ENCODE peak calls at places on chromosomes 3 and 15, in eight cellular contexts. One of them, this sample, is unnamed.

GRCh38 chr3:182484184-182484583 is 309.1 kb upstream of the ATP11B start:
- DNase-seq in stimulated activated CD8-positive, alpha-beta memory T cell treated with anti-CD3 and anti-CD28 coated beads, Interleukin-2, amount 100 ng/mL, for 1 hour: no peak
- DNase-seq in hepatocyte: no peak
- DNase-seq in Kasumi-1: no peak
- DNase-seq in stimulated activated CD4-positive, alpha-beta T cell treated with anti-CD3 and anti-CD28 coated beads, Interleukin-1b, Interleukin-23, amount 100 ng/mL, for 4 hours: no peak
- DNase-seq in T-helper 2 cell: no peak
- DNase-seq in AML-193: no peak
- DNase-seq in LHCN-M2: no peak
- DNase-seq in this sample: no peak

GRCh38 chr3:194537732-194538247 is 51.0 kb upstream of the ATP13A3 start:
- DNase-seq in AML-193: no peak
- DNase-seq in stimulated activated CD4-positive, alpha-beta T cell treated with anti-CD3 and anti-CD28 coated beads, Interleukin-1b, Interleukin-23, amount 100 ng/mL, for 4 hours: no peak
- DNase-seq in Kasumi-1: no peak
- DNase-seq in stimulated activated CD8-positive, alpha-beta memory T cell treated with anti-CD3 and anti-CD28 coated beads, Interleukin-2, amount 100 ng/mL, for 1 hour: no peak
- DNase-seq in LHCN-M2: peak
- DNase-seq in hepatocyte: no peak
- DNase-seq in T-helper 2 cell: no peak
- DNase-seq in this sample: no peak

GRCh38 chr3:56251343-56251945 is 216.8 kb downstream of the ERC2 start:
- DNase-seq in T-helper 2 cell: no peak
- DNase-seq in AML-193: peak
- DNase-seq in stimulated activated CD4-positive, alpha-beta T cell treated with anti-CD3 and anti-CD28 coated beads, Interleukin-1b, Interleukin-23, amount 100 ng/mL, for 4 hours: no peak
- DNase-seq in Kasumi-1: peak
- DNase-seq in stimulated activated CD8-positive, alpha-beta memory T cell treated with anti-CD3 and anti-CD28 coated beads, Interleukin-2, amount 100 ng/mL, for 1 hour: no peak
- DNase-seq in LHCN-M2: peak
- DNase-seq in hepatocyte: peak
- DNase-seq in this sample: peak

GRCh38 chr3:157859541-157859940 is 246.7 kb downstream of the SHOX2 start:
- DNase-seq in LHCN-M2: no peak
- DNase-seq in stimulated activated CD4-positive, alpha-beta T cell treated with anti-CD3 and anti-CD28 coated beads, Interleukin-1b, Interleukin-23, amount 100 ng/mL, for 4 hours: no peak
- DNase-seq in Kasumi-1: no peak
- DNase-seq in hepatocyte: no peak
- DNase-seq in T-helper 2 cell: no peak
- DNase-seq in AML-193: no peak
- DNase-seq in stimulated activated CD8-positive, alpha-beta memory T cell treated with anti-CD3 and anti-CD28 coated beads, Interleukin-2, amount 100 ng/mL, for 1 hour: no peak
- DNase-seq in this sample: no peak

GRCh38 chr15:34987182-34987488 is 952 bp downstream of the ZNF770 start:
- DNase-seq in hepatocyte: peak
- DNase-seq in LHCN-M2: no peak
- DNase-seq in stimulated activated CD4-positive, alpha-beta T cell treated with anti-CD3 and anti-CD28 coated beads, Interleukin-1b, Interleukin-23, amount 100 ng/mL, for 4 hours: no peak
- DNase-seq in Kasumi-1: no peak
- DNase-seq in T-helper 2 cell: no peak
- DNase-seq in AML-193: no peak
- DNase-seq in stimulated activated CD8-positive, alpha-beta memory T cell treated with anti-CD3 and anti-CD28 coated beads, Interleukin-2, amount 100 ng/mL, for 1 hour: no peak
- DNase-seq in this sample: no peak

GRCh38 chr3:51860703-51861665 is at the start of gene IQCF2:
- DNase-seq in AML-193: no peak
- DNase-seq in stimulated activated CD4-positive, alpha-beta T cell treated with anti-CD3 and anti-CD28 coated beads, Interleukin-1b, Interleukin-23, amount 100 ng/mL, for 4 hours: no peak
- DNase-seq in Kasumi-1: no peak
- DNase-seq in LHCN-M2: no peak
- DNase-seq in T-helper 2 cell: no peak
- DNase-seq in hepatocyte: no peak
- DNase-seq in stimulated activated CD8-positive, alpha-beta memory T cell treated with anti-CD3 and anti-CD28 coated beads, Interleukin-2, amount 100 ng/mL, for 1 hour: no peak
- DNase-seq in this sample: peak

GRCh38 chr3:127544151-127544805 is 46.3 kb downstream of the TPRA1 start:
- DNase-seq in stimulated activated CD8-positive, alpha-beta memory T cell treated with anti-CD3 and anti-CD28 coated beads, Interleukin-2, amount 100 ng/mL, for 1 hour: peak
- DNase-seq in T-helper 2 cell: peak
- DNase-seq in hepatocyte: peak
- DNase-seq in AML-193: peak
- DNase-seq in stimulated activated CD4-positive, alpha-beta T cell treated with anti-CD3 and anti-CD28 coated beads, Interleukin-1b, Interleukin-23, amount 100 ng/mL, for 4 hours: peak
- DNase-seq in LHCN-M2: peak
- DNase-seq in Kasumi-1: peak
- DNase-seq in this sample: peak

GRCh38 chr3:48194446-48195071 is 6.3 kb upstream of the CDC25A start:
- DNase-seq in stimulated activated CD8-positive, alpha-beta memory T cell treated with anti-CD3 and anti-CD28 coated beads, Interleukin-2, amount 100 ng/mL, for 1 hour: no peak
- DNase-seq in AML-193: peak
- DNase-seq in LHCN-M2: peak
- DNase-seq in T-helper 2 cell: no peak
- DNase-seq in hepatocyte: peak
- DNase-seq in stimulated activated CD4-positive, alpha-beta T cell treated with anti-CD3 and anti-CD28 coated beads, Interleukin-1b, Interleukin-23, amount 100 ng/mL, for 4 hours: no peak
- DNase-seq in Kasumi-1: peak
- DNase-seq in this sample: peak

GRCh38 chr3:166531730-166532129 is 694.5 kb upstream of the BCHE start:
- DNase-seq in Kasumi-1: no peak
- DNase-seq in LHCN-M2: no peak
- DNase-seq in AML-193: no peak
- DNase-seq in T-helper 2 cell: no peak
- DNase-seq in stimulated activated CD4-positive, alpha-beta T cell treated with anti-CD3 and anti-CD28 coated beads, Interleukin-1b, Interleukin-23, amount 100 ng/mL, for 4 hours: no peak
- DNase-seq in hepatocyte: no peak
- DNase-seq in stimulated activated CD8-positive, alpha-beta memory T cell treated with anti-CD3 and anti-CD28 coated beads, Interleukin-2, amount 100 ng/mL, for 1 hour: no peak
- DNase-seq in this sample: no peak

GRCh38 chr3:144264350-144264749 is 292.7 kb downstream of the DIPK2A start:
- DNase-seq in stimulated activated CD4-positive, alpha-beta T cell treated with anti-CD3 and anti-CD28 coated beads, Interleukin-1b, Interleukin-23, amount 100 ng/mL, for 4 hours: no peak
- DNase-seq in AML-193: no peak
- DNase-seq in Kasumi-1: no peak
- DNase-seq in T-helper 2 cell: no peak
- DNase-seq in LHCN-M2: no peak
- DNase-seq in stimulated activated CD8-positive, alpha-beta memory T cell treated with anti-CD3 and anti-CD28 coated beads, Interleukin-2, amount 100 ng/mL, for 1 hour: no peak
- DNase-seq in hepatocyte: no peak
- DNase-seq in this sample: no peak

GRCh38 chr3:48372377-48372770 is 355 bp downstream of the FBXW12 start:
- DNase-seq in T-helper 2 cell: no peak
- DNase-seq in Kasumi-1: no peak
- DNase-seq in stimulated activated CD8-positive, alpha-beta memory T cell treated with anti-CD3 and anti-CD28 coated beads, Interleukin-2, amount 100 ng/mL, for 1 hour: no peak
- DNase-seq in hepatocyte: no peak
- DNase-seq in AML-193: no peak
- DNase-seq in stimulated activated CD4-positive, alpha-beta T cell treated with anti-CD3 and anti-CD28 coated beads, Interleukin-1b, Interleukin-23, amount 100 ng/mL, for 4 hours: no peak
- DNase-seq in LHCN-M2: no peak
- DNase-seq in this sample: no peak

GRCh38 chr15:45183001-45183400 is 4.8 kb downstream of the SHF start:
- DNase-seq in stimulated activated CD8-positive, alpha-beta memory T cell treated with anti-CD3 and anti-CD28 coated beads, Interleukin-2, amount 100 ng/mL, for 1 hour: no peak
- DNase-seq in LHCN-M2: no peak
- DNase-seq in stimulated activated CD4-positive, alpha-beta T cell treated with anti-CD3 and anti-CD28 coated beads, Interleukin-1b, Interleukin-23, amount 100 ng/mL, for 4 hours: no peak
- DNase-seq in AML-193: no peak
- DNase-seq in Kasumi-1: no peak
- DNase-seq in T-helper 2 cell: no peak
- DNase-seq in hepatocyte: no peak
- DNase-seq in this sample: no peak

GRCh38 chr3:134299185-134299887 is 48.7 kb upstream of the RYK start:
- DNase-seq in AML-193: peak
- DNase-seq in stimulated activated CD4-positive, alpha-beta T cell treated with anti-CD3 and anti-CD28 coated beads, Interleukin-1b, Interleukin-23, amount 100 ng/mL, for 4 hours: no peak
- DNase-seq in LHCN-M2: peak
- DNase-seq in T-helper 2 cell: no peak
- DNase-seq in Kasumi-1: peak
- DNase-seq in hepatocyte: peak
- DNase-seq in stimulated activated CD8-positive, alpha-beta memory T cell treated with anti-CD3 and anti-CD28 coated beads, Interleukin-2, amount 100 ng/mL, for 1 hour: no peak
- DNase-seq in this sample: no peak

GRCh38 chr3:61702453-61702852 is 141.1 kb downstream of the PTPRG start:
- DNase-seq in AML-193: no peak
- DNase-seq in Kasumi-1: no peak
- DNase-seq in stimulated activated CD8-positive, alpha-beta memory T cell treated with anti-CD3 and anti-CD28 coated beads, Interleukin-2, amount 100 ng/mL, for 1 hour: no peak
- DNase-seq in hepatocyte: no peak
- DNase-seq in LHCN-M2: no peak
- DNase-seq in T-helper 2 cell: no peak
- DNase-seq in stimulated activated CD4-positive, alpha-beta T cell treated with anti-CD3 and anti-CD28 coated beads, Interleukin-1b, Interleukin-23, amount 100 ng/mL, for 4 hours: no peak
- DNase-seq in this sample: no peak

GRCh38 chr3:195116393-195117185 is 154.4 kb downstream of the XXYLT1 start:
- DNase-seq in AML-193: no peak
- DNase-seq in stimulated activated CD4-positive, alpha-beta T cell treated with anti-CD3 and anti-CD28 coated beads, Interleukin-1b, Interleukin-23, amount 100 ng/mL, for 4 hours: no peak
- DNase-seq in LHCN-M2: no peak
- DNase-seq in stimulated activated CD8-positive, alpha-beta memory T cell treated with anti-CD3 and anti-CD28 coated beads, Interleukin-2, amount 100 ng/mL, for 1 hour: no peak
- DNase-seq in T-helper 2 cell: no peak
- DNase-seq in hepatocyte: no peak
- DNase-seq in Kasumi-1: no peak
- DNase-seq in this sample: no peak

GRCh38 chr3:53550005-53550620 is 55.7 kb downstream of the CACNA1D start:
- DNase-seq in AML-193: no peak
- DNase-seq in stimulated activated CD4-positive, alpha-beta T cell treated with anti-CD3 and anti-CD28 coated beads, Interleukin-1b, Interleukin-23, amount 100 ng/mL, for 4 hours: no peak
- DNase-seq in Kasumi-1: no peak
- DNase-seq in T-helper 2 cell: no peak
- DNase-seq in hepatocyte: no peak
- DNase-seq in LHCN-M2: no peak
- DNase-seq in stimulated activated CD8-positive, alpha-beta memory T cell treated with anti-CD3 and anti-CD28 coated beads, Interleukin-2, amount 100 ng/mL, for 1 hour: no peak
- DNase-seq in this sample: no peak

GRCh38 chr3:143302638-143303171 is 183.1 kb downstream of the CHST2 start:
- DNase-seq in T-helper 2 cell: no peak
- DNase-seq in stimulated activated CD8-positive, alpha-beta memory T cell treated with anti-CD3 and anti-CD28 coated beads, Interleukin-2, amount 100 ng/mL, for 1 hour: no peak
- DNase-seq in hepatocyte: peak
- DNase-seq in AML-193: no peak
- DNase-seq in Kasumi-1: peak
- DNase-seq in stimulated activated CD4-positive, alpha-beta T cell treated with anti-CD3 and anti-CD28 coated beads, Interleukin-1b, Interleukin-23, amount 100 ng/mL, for 4 hours: no peak
- DNase-seq in LHCN-M2: peak
- DNase-seq in this sample: no peak

GRCh38 chr3:3368336-3368735 is 188.8 kb upstream of the CRBN start:
- DNase-seq in stimulated activated CD4-positive, alpha-beta T cell treated with anti-CD3 and anti-CD28 coated beads, Interleukin-1b, Interleukin-23, amount 100 ng/mL, for 4 hours: no peak
- DNase-seq in AML-193: no peak
- DNase-seq in T-helper 2 cell: no peak
- DNase-seq in Kasumi-1: no peak
- DNase-seq in LHCN-M2: no peak
- DNase-seq in stimulated activated CD8-positive, alpha-beta memory T cell treated with anti-CD3 and anti-CD28 coated beads, Interleukin-2, amount 100 ng/mL, for 1 hour: no peak
- DNase-seq in hepatocyte: no peak
- DNase-seq in this sample: no peak

GRCh38 chr15:37028609-37029287 is 71.6 kb downstream of the MEIS2 start:
- DNase-seq in stimulated activated CD4-positive, alpha-beta T cell treated with anti-CD3 and anti-CD28 coated beads, Interleukin-1b, Interleukin-23, amount 100 ng/mL, for 4 hours: no peak
- DNase-seq in hepatocyte: no peak
- DNase-seq in LHCN-M2: no peak
- DNase-seq in T-helper 2 cell: no peak
- DNase-seq in stimulated activated CD8-positive, alpha-beta memory T cell treated with anti-CD3 and anti-CD28 coated beads, Interleukin-2, amount 100 ng/mL, for 1 hour: no peak
- DNase-seq in AML-193: no peak
- DNase-seq in Kasumi-1: no peak
- DNase-seq in this sample: no peak

GRCh38 chr15:74821091-74821789 is 5.2 kb upstream of the CPLX3 start:
- DNase-seq in T-helper 2 cell: no peak
- DNase-seq in stimulated activated CD8-positive, alpha-beta memory T cell treated with anti-CD3 and anti-CD28 coated beads, Interleukin-2, amount 100 ng/mL, for 1 hour: no peak
- DNase-seq in Kasumi-1: no peak
- DNase-seq in AML-193: no peak
- DNase-seq in LHCN-M2: no peak
- DNase-seq in stimulated activated CD4-positive, alpha-beta T cell treated with anti-CD3 and anti-CD28 coated beads, Interleukin-1b, Interleukin-23, amount 100 ng/mL, for 4 hours: no peak
- DNase-seq in hepatocyte: no peak
- DNase-seq in this sample: peak

GRCh38 chr15:94930945-94931344 is 699.6 kb downstream of the MCTP2 start:
- DNase-seq in hepatocyte: no peak
- DNase-seq in stimulated activated CD8-positive, alpha-beta memory T cell treated with anti-CD3 and anti-CD28 coated beads, Interleukin-2, amount 100 ng/mL, for 1 hour: no peak
- DNase-seq in AML-193: no peak
- DNase-seq in stimulated activated CD4-positive, alpha-beta T cell treated with anti-CD3 and anti-CD28 coated beads, Interleukin-1b, Interleukin-23, amount 100 ng/mL, for 4 hours: no peak
- DNase-seq in LHCN-M2: no peak
- DNase-seq in Kasumi-1: peak
- DNase-seq in T-helper 2 cell: no peak
- DNase-seq in this sample: no peak

GRCh38 chr3:89983449-89983848 is 876.0 kb downstream of the EPHA3 start:
- DNase-seq in stimulated activated CD4-positive, alpha-beta T cell treated with anti-CD3 and anti-CD28 coated beads, Interleukin-1b, Interleukin-23, amount 100 ng/mL, for 4 hours: no peak
- DNase-seq in T-helper 2 cell: no peak
- DNase-seq in AML-193: no peak
- DNase-seq in LHCN-M2: no peak
- DNase-seq in hepatocyte: no peak
- DNase-seq in Kasumi-1: no peak
- DNase-seq in stimulated activated CD8-positive, alpha-beta memory T cell treated with anti-CD3 and anti-CD28 coated beads, Interleukin-2, amount 100 ng/mL, for 1 hour: no peak
- DNase-seq in this sample: no peak

GRCh38 chr3:126914226-126914625 is 68.7 kb upstream of the PLXNA1 start:
- DNase-seq in T-helper 2 cell: no peak
- DNase-seq in stimulated activated CD8-positive, alpha-beta memory T cell treated with anti-CD3 and anti-CD28 coated beads, Interleukin-2, amount 100 ng/mL, for 1 hour: no peak
- DNase-seq in LHCN-M2: peak
- DNase-seq in Kasumi-1: no peak
- DNase-seq in AML-193: no peak
- DNase-seq in hepatocyte: no peak
- DNase-seq in stimulated activated CD4-positive, alpha-beta T cell treated with anti-CD3 and anti-CD28 coated beads, Interleukin-1b, Interleukin-23, amount 100 ng/mL, for 4 hours: no peak
- DNase-seq in this sample: no peak

GRCh38 chr15:57605491-57605890 is 13.8 kb downstream of the MYZAP start:
- DNase-seq in T-helper 2 cell: no peak
- DNase-seq in stimulated activated CD8-positive, alpha-beta memory T cell treated with anti-CD3 and anti-CD28 coated beads, Interleukin-2, amount 100 ng/mL, for 1 hour: no peak
- DNase-seq in LHCN-M2: no peak
- DNase-seq in hepatocyte: no peak
- DNase-seq in Kasumi-1: no peak
- DNase-seq in stimulated activated CD4-positive, alpha-beta T cell treated with anti-CD3 and anti-CD28 coated beads, Interleukin-1b, Interleukin-23, amount 100 ng/mL, for 4 hours: no peak
- DNase-seq in AML-193: no peak
- DNase-seq in this sample: no peak

GRCh38 chr3:60000311-60001105 is 950.7 kb upstream of the CFAP20DC start:
- DNase-seq in T-helper 2 cell: no peak
- DNase-seq in stimulated activated CD4-positive, alpha-beta T cell treated with anti-CD3 and anti-CD28 coated beads, Interleukin-1b, Interleukin-23, amount 100 ng/mL, for 4 hours: no peak
- DNase-seq in LHCN-M2: no peak
- DNase-seq in AML-193: no peak
- DNase-seq in Kasumi-1: no peak
- DNase-seq in stimulated activated CD8-positive, alpha-beta memory T cell treated with anti-CD3 and anti-CD28 coated beads, Interleukin-2, amount 100 ng/mL, for 1 hour: no peak
- DNase-seq in hepatocyte: no peak
- DNase-seq in this sample: no peak

This sample was measured in MV-4-11.